ENCODE peak calls at places on chromosomes 4 and X, in ten cellular contexts. Q is astrocyte; A is Calu3; J is Peyer's patch; M is stimulated activated CD4-positive, alpha-beta T cell treated with anti-CD3 and anti-CD28 coated beads, TNF-alpha, amount 100 ng/mL, for 24 hours; Z is ovary; X is cardiac fibroblast; N is activated CD4-positive, CD25-positive, alpha-beta regulatory T cell treated with anti-CD3 and anti-CD28 coated beads, Interleukin-2, amount 50 U/mL, for 72 hours; K is NCI-H187 treated with DMSO at 0.1 percent for 48 hours; G is progenitor cell of endocrine pancreas. S is an unnamed sample.

GRCh38 chr4:4859799-4860380 is 425 bp downstream of the MSX1 start:
- DNase-seq in Q (no peak), A (peak), J (no peak), M (no peak), Z (no peak), X (no peak), N (no peak), K (no peak), G (no peak), S (no peak)

GRCh38 chr4:118740869-118741268 is 55.7 kb downstream of the METTL14 start:
- DNase-seq in Q (no peak), A (no peak), J (no peak), M (no peak), Z (no peak), X (peak), N (no peak), K (no peak), G (no peak), S (no peak)

GRCh38 chrX:2134782-2135181 is 366.0 kb downstream of the DHRSX start:
- DNase-seq in Q (no peak), A (no peak), J (no peak), M (no peak), Z (no peak), X (no peak), N (no peak), K (no peak), G (no peak), S (no peak)

GRCh38 chr4:149914521-149915115 is 99.0 kb upstream of the IQCM start:
- DNase-seq in Q (peak), A (peak), J (no peak), M (peak), Z (no peak), X (peak), N (no peak), K (no peak), G (peak), S (peak)

GRCh38 chr4:55255171-55255570 is 90.9 kb upstream of the SRD5A3 start:
- DNase-seq in Q (peak), A (no peak), J (no peak), M (no peak), Z (no peak), X (peak), N (no peak), K (no peak), G (no peak), S (no peak)

GRCh38 chr4:140052050-140052449 is 101.9 kb downstream of the MAML3 start:
- DNase-seq in Q (no peak), A (peak), J (peak), M (peak), Z (no peak), X (peak), N (no peak), K (no peak), G (no peak), S (no peak)

GRCh38 chr4:73865697-73866096 is 3.5 kb upstream of the CXCL1 start:
- DNase-seq in Q (no peak), A (no peak), J (no peak), M (no peak), Z (no peak), X (no peak), N (no peak), K (no peak), G (no peak), S (no peak)

GRCh38 chr4:177450421-177451107 is 8.3 kb upstream of the AGA start:
- DNase-seq in Q (no peak), A (no peak), J (no peak), M (no peak), Z (no peak), X (peak), N (no peak), K (no peak), G (no peak), S (no peak)

GRCh38 chr4:3363411-3364141 is 70.8 kb downstream of the RGS12 start:
- DNase-seq in Q (no peak), A (no peak), J (no peak), M (no peak), Z (no peak), X (no peak), N (no peak), K (no peak), G (no peak), S (no peak)

GRCh38 chr4:147480891-147481576 is at the start of gene EDNRA:
- DNase-seq in Q (peak), A (peak), J (no peak), M (no peak), Z (peak), X (peak), N (no peak), K (no peak), G (peak), S (no peak)

GRCh38 chr4:94595013-94595412 is 143.3 kb downstream of the PDLIM5 start:
- DNase-seq in Q (no peak), A (no peak), J (no peak), M (no peak), Z (no peak), X (no peak), N (no peak), K (no peak), G (no peak), S (no peak)

GRCh38 chr4:139582044-139582443 is 26.0 kb upstream of the SETD7 start:
- DNase-seq in Q (no peak), A (no peak), J (peak), M (no peak), Z (no peak), X (no peak), N (no peak), K (no peak), G (no peak), S (no peak)

GRCh38 chr4:94803181-94803580 is 45.4 kb downstream of the BMPR1B start:
- DNase-seq in Q (peak), A (no peak), J (no peak), M (no peak), Z (no peak), X (peak), N (no peak), K (no peak), G (no peak), S (no peak)

GRCh38 chr4:6207602-6208001 is 7.3 kb upstream of the JAKMIP1 start:
- DNase-seq in Q (no peak), A (no peak), J (peak), M (no peak), Z (no peak), X (no peak), N (no peak), K (no peak), G (no peak), S (no peak)

GRCh38 chrX:44061940-44062339 is 88.8 kb upstream of the NDP start:
- DNase-seq in Q (no peak), A (no peak), J (no peak), M (no peak), Z (no peak), X (no peak), N (no peak), K (no peak), G (no peak), S (no peak)

GRCh38 chr4:122889726-122890125 is 32.7 kb downstream of the NUDT6 start:
- DNase-seq in Q (no peak), A (peak), J (no peak), M (no peak), Z (no peak), X (no peak), N (no peak), K (no peak), G (no peak), S (no peak)

GRCh38 chrX:71992711-71993110 is 82.1 kb downstream of the NHSL2 start:
- DNase-seq in Q (no peak), A (no peak), J (no peak), M (no peak), Z (no peak), X (no peak), N (no peak), K (no peak), G (no peak), S (no peak)

GRCh38 chr4:8334786-8335460 is 65.4 kb downstream of the HTRA3 start:
- DNase-seq in Q (no peak), A (no peak), J (peak), M (no peak), Z (no peak), X (no peak), N (no peak), K (no peak), G (no peak), S (no peak)

GRCh38 chrX:154136627-154137161 is 7.3 kb upstream of the OPN1LW start:
- DNase-seq in Q (peak), A (peak), J (peak), M (peak), Z (peak), X (peak), N (peak), K (no peak), G (peak), S (peak)

GRCh38 chr4:121484633-121485032 is 103.8 kb upstream of the QRFPR start:
- DNase-seq in Q (peak), A (peak), J (no peak), M (peak), Z (no peak), X (peak), N (no peak), K (no peak), G (no peak), S (peak)

GRCh38 chrX:20477836-20478532 is 211.3 kb upstream of the RPS6KA3 start:
- DNase-seq in Q (no peak), A (no peak), J (peak), M (no peak), Z (no peak), X (no peak), N (no peak), K (peak), G (no peak), S (no peak)

GRCh38 chr4:41701961-41702360 is 46.6 kb downstream of the PHOX2B start:
- DNase-seq in Q (no peak), A (no peak), J (no peak), M (no peak), Z (no peak), X (no peak), N (no peak), K (no peak), G (no peak), S (no peak)